ENCODE peak calls at places on chromosomes 4 and X, in seven cellular contexts. One of them, this sample, is unnamed.

GRCh38 chrX:104419211-104419610 is 146.8 kb upstream of the IL1RAPL2 start:
- DNase-seq in HCT116: no peak
- DNase-seq in HepG2: no peak
- DNase-seq in H1: no peak
- DNase-seq in GM23338: no peak
- DNase-seq in K562: no peak
- DNase-seq in endothelial cell of umbilical vein: no peak
- DNase-seq in this sample: no peak

GRCh38 chrX:140733766-140734342 is 24.3 kb downstream of the LINC00632 start:
- DNase-seq in HCT116: no peak
- DNase-seq in HepG2: peak
- DNase-seq in H1: no peak
- DNase-seq in GM23338: peak
- DNase-seq in K562: peak
- DNase-seq in endothelial cell of umbilical vein: peak
- DNase-seq in this sample: no peak

GRCh38 chr4:10019521-10020051 is 1.7 kb downstream of the SLC2A9 start:
- DNase-seq in HCT116: no peak
- DNase-seq in HepG2: no peak
- DNase-seq in H1: no peak
- DNase-seq in GM23338: no peak
- DNase-seq in K562: no peak
- DNase-seq in endothelial cell of umbilical vein: no peak
- DNase-seq in this sample: no peak

GRCh38 chrX:72201836-72202536 is 20.4 kb downstream of the PIN4 start:
- DNase-seq in HCT116: no peak
- DNase-seq in HepG2: no peak
- DNase-seq in H1: no peak
- DNase-seq in GM23338: no peak
- DNase-seq in K562: no peak
- DNase-seq in endothelial cell of umbilical vein: peak
- DNase-seq in this sample: no peak

GRCh38 chr4:89482248-89482647 is 174.6 kb upstream of the GPRIN3 start:
- DNase-seq in HCT116: peak
- DNase-seq in HepG2: peak
- DNase-seq in H1: no peak
- DNase-seq in GM23338: peak
- DNase-seq in K562: peak
- DNase-seq in endothelial cell of umbilical vein: peak
- DNase-seq in this sample: no peak

GRCh38 chr4:14809203-14809602 is 193.1 kb upstream of the CPEB2 start:
- DNase-seq in HCT116: no peak
- DNase-seq in HepG2: no peak
- DNase-seq in H1: no peak
- DNase-seq in GM23338: no peak
- DNase-seq in K562: no peak
- DNase-seq in endothelial cell of umbilical vein: no peak
- DNase-seq in this sample: no peak

GRCh38 chr4:177596035-177596434 is 153.8 kb upstream of the AGA start:
- DNase-seq in HCT116: peak
- DNase-seq in HepG2: peak
- DNase-seq in H1: no peak
- DNase-seq in GM23338: no peak
- DNase-seq in K562: peak
- DNase-seq in endothelial cell of umbilical vein: no peak
- DNase-seq in this sample: no peak

GRCh38 chr4:183846951-183847350 is 58.2 kb upstream of the STOX2 start:
- DNase-seq in HCT116: no peak
- DNase-seq in HepG2: no peak
- DNase-seq in H1: no peak
- DNase-seq in GM23338: no peak
- DNase-seq in K562: no peak
- DNase-seq in endothelial cell of umbilical vein: no peak
- DNase-seq in this sample: no peak

GRCh38 chr4:161696957-161697356 is 466.8 kb downstream of the FSTL5 start:
- DNase-seq in HCT116: no peak
- DNase-seq in HepG2: no peak
- DNase-seq in H1: no peak
- DNase-seq in GM23338: peak
- DNase-seq in K562: no peak
- DNase-seq in endothelial cell of umbilical vein: peak
- DNase-seq in this sample: no peak

GRCh38 chr4:86033171-86033570 is 326.7 kb downstream of the MAPK10 start:
- DNase-seq in HCT116: no peak
- DNase-seq in HepG2: no peak
- DNase-seq in H1: no peak
- DNase-seq in GM23338: no peak
- DNase-seq in K562: no peak
- DNase-seq in endothelial cell of umbilical vein: peak
- DNase-seq in this sample: no peak

GRCh38 chr4:33160126-33160525 is 2440.0 kb downstream of the PCDH7 start:
- DNase-seq in HCT116: peak
- DNase-seq in HepG2: no peak
- DNase-seq in H1: no peak
- DNase-seq in GM23338: peak
- DNase-seq in K562: peak
- DNase-seq in endothelial cell of umbilical vein: no peak
- DNase-seq in this sample: no peak

GRCh38 chr4:158094413-158095110 is 78.3 kb downstream of the GASK1B start:
- DNase-seq in HCT116: peak
- DNase-seq in HepG2: peak
- DNase-seq in H1: no peak
- DNase-seq in GM23338: peak
- DNase-seq in K562: no peak
- DNase-seq in endothelial cell of umbilical vein: peak
- DNase-seq in this sample: no peak

GRCh38 chr4:163392328-163392727 is 48.6 kb downstream of the NPY5R start:
- DNase-seq in HCT116: no peak
- DNase-seq in HepG2: no peak
- DNase-seq in H1: no peak
- DNase-seq in GM23338: no peak
- DNase-seq in K562: no peak
- DNase-seq in endothelial cell of umbilical vein: no peak
- DNase-seq in this sample: no peak

GRCh38 chr4:6469898-6470501 is 2.4 kb downstream of the PPP2R2C start:
- DNase-seq in HCT116: no peak
- DNase-seq in HepG2: no peak
- DNase-seq in H1: no peak
- DNase-seq in GM23338: no peak
- DNase-seq in K562: no peak
- DNase-seq in endothelial cell of umbilical vein: no peak
- DNase-seq in this sample: no peak

GRCh38 chr4:94412019-94413017 is 39.4 kb upstream of the PDLIM5 start:
- DNase-seq in HCT116: peak
- DNase-seq in HepG2: peak
- DNase-seq in H1: no peak
- DNase-seq in GM23338: no peak
- DNase-seq in K562: peak
- DNase-seq in endothelial cell of umbilical vein: peak
- DNase-seq in this sample: no peak

GRCh38 chrX:121231566-121232358 is 184.4 kb downstream of the GLUD2 start:
- DNase-seq in HCT116: no peak
- DNase-seq in HepG2: no peak
- DNase-seq in H1: no peak
- DNase-seq in GM23338: no peak
- DNase-seq in K562: no peak
- DNase-seq in endothelial cell of umbilical vein: no peak
- DNase-seq in this sample: no peak

GRCh38 chr4:120916937-120917336 is 5.6 kb downstream of the PRDM5 start:
- DNase-seq in HCT116: no peak
- DNase-seq in HepG2: no peak
- DNase-seq in H1: no peak
- DNase-seq in GM23338: peak
- DNase-seq in K562: no peak
- DNase-seq in endothelial cell of umbilical vein: no peak
- DNase-seq in this sample: no peak

GRCh38 chr4:90606781-90607180 is 479.6 kb downstream of the CCSER1 start:
- DNase-seq in HCT116: no peak
- DNase-seq in HepG2: no peak
- DNase-seq in H1: no peak
- DNase-seq in GM23338: no peak
- DNase-seq in K562: no peak
- DNase-seq in endothelial cell of umbilical vein: no peak
- DNase-seq in this sample: peak

GRCh38 chr4:37780444-37781133 is 45.9 kb upstream of the PGM2 start:
- DNase-seq in HCT116: no peak
- DNase-seq in HepG2: peak
- DNase-seq in H1: no peak
- DNase-seq in GM23338: peak
- DNase-seq in K562: no peak
- DNase-seq in endothelial cell of umbilical vein: no peak
- DNase-seq in this sample: no peak

GRCh38 chr4:19514276-19515070 is 737.2 kb upstream of the SLIT2 start:
- DNase-seq in HCT116: no peak
- DNase-seq in HepG2: no peak
- DNase-seq in H1: no peak
- DNase-seq in GM23338: no peak
- DNase-seq in K562: no peak
- DNase-seq in endothelial cell of umbilical vein: no peak
- DNase-seq in this sample: no peak

GRCh38 chr4:2511645-2512131 is 24.8 kb upstream of the FAM193A start:
- DNase-seq in HCT116: no peak
- DNase-seq in HepG2: no peak
- DNase-seq in H1: no peak
- DNase-seq in GM23338: no peak
- DNase-seq in K562: no peak
- DNase-seq in endothelial cell of umbilical vein: no peak
- DNase-seq in this sample: no peak

DNA sequence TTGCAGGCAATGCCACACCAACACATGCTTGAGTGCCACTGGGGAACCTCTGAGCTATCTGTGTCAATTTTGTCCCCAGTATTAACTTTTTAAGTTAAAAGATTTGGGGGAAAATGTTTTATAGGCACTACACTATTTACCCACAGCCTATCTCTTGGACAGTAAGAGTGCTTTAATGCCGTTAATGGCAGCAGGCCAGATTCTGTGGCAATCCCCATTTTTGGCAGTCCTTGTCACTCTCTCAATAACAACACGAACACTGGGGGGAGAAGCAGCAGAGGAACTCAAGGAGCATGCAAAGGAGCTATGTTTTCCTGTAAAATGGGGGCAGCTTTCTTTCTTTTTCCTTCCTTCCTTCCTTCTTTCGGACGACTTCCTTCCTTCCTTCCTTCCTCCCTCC is 168.6 kb downstream of the NSUN7 start:
- DNase-seq in HCT116: no peak
- DNase-seq in HepG2: no peak
- DNase-seq in H1: no peak
- DNase-seq in GM23338: no peak
- DNase-seq in K562: no peak
- DNase-seq in endothelial cell of umbilical vein: peak
- DNase-seq in this sample: no peak
- TF ChIP-seq POLR2AphosphoS5 in HCT116: no peak
- TF ChIP-seq POLR2AphosphoS5 in HepG2: no peak
- TF ChIP-seq POLR2AphosphoS5 in H1: no peak
- TF ChIP-seq POLR2AphosphoS5 in GM23338: no peak
- TF ChIP-seq POLR2AphosphoS5 in K562: no peak
- TF ChIP-seq POLR2AphosphoS5 in endothelial cell of umbilical vein: no peak
- TF ChIP-seq POLR2AphosphoS5 in this sample: no peak

GRCh38 chr4:121951570-121952110 is at the start of gene TRPC3:
- DNase-seq in HCT116: no peak
- DNase-seq in HepG2: no peak
- DNase-seq in H1: peak
- DNase-seq in GM23338: peak
- DNase-seq in K562: peak
- DNase-seq in endothelial cell of umbilical vein: peak
- DNase-seq in this sample: no peak
- TF ChIP-seq EZH2 in HCT116: no peak
- TF ChIP-seq EZH2 in HepG2: no peak
- TF ChIP-seq EZH2 in H1: peak
- TF ChIP-seq EZH2 in GM23338: no peak
- TF ChIP-seq EZH2 in K562: peak
- TF ChIP-seq EZH2 in endothelial cell of umbilical vein: peak
- TF ChIP-seq EZH2 in this sample: no peak

GRCh38 chr4:115355329-115355728 is 241.9 kb upstream of the NDST4 start:
- DNase-seq in HCT116: no peak
- DNase-seq in HepG2: no peak
- DNase-seq in H1: no peak
- DNase-seq in GM23338: no peak
- DNase-seq in K562: no peak
- DNase-seq in endothelial cell of umbilical vein: no peak
- DNase-seq in this sample: no peak

GRCh38 chr4:115360441-115360840 is 247.0 kb upstream of the NDST4 start:
- DNase-seq in HCT116: no peak
- DNase-seq in HepG2: no peak
- DNase-seq in H1: no peak
- DNase-seq in GM23338: no peak
- DNase-seq in K562: no peak
- DNase-seq in endothelial cell of umbilical vein: no peak
- DNase-seq in this sample: no peak

GRCh38 chr4:115356176-115356575 is 242.8 kb upstream of the NDST4 start:
- DNase-seq in HCT116: no peak
- DNase-seq in HepG2: no peak
- DNase-seq in H1: no peak
- DNase-seq in GM23338: no peak
- DNase-seq in K562: no peak
- DNase-seq in endothelial cell of umbilical vein: no peak
- DNase-seq in this sample: peak

GRCh38 chr4:115361781-115362180 is 248.4 kb upstream of the NDST4 start:
- DNase-seq in HCT116: no peak
- DNase-seq in HepG2: no peak
- DNase-seq in H1: no peak
- DNase-seq in GM23338: no peak
- DNase-seq in K562: no peak
- DNase-seq in endothelial cell of umbilical vein: no peak
- DNase-seq in this sample: no peak

DNA sequence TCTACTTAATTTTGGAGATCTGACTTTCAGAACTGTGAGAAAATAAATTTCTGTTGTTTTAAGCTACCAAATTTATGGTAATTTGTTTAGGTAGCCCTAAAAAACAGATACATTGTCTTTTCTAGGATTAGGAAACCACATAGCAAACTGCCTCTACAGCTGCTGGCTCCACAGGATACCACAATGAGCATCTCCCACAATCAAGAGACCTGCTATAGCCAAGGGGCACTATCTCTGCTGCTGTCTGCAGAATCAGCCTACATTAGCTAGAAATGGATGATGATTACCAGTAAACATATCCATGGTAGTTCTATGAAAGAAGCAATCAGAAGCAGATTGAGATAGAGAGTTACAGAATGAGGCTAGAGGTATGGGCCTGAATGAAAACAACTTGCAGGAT is 244.3 kb upstream of the NDST4 start:
- DNase-seq in HCT116: no peak
- DNase-seq in HepG2: no peak
- DNase-seq in H1: no peak
- DNase-seq in GM23338: no peak
- DNase-seq in K562: no peak
- DNase-seq in endothelial cell of umbilical vein: no peak
- DNase-seq in this sample: no peak
- TF ChIP-seq POLR2AphosphoS5 in HCT116: no peak
- TF ChIP-seq POLR2AphosphoS5 in HepG2: no peak
- TF ChIP-seq POLR2AphosphoS5 in H1: no peak
- TF ChIP-seq POLR2AphosphoS5 in GM23338: no peak
- TF ChIP-seq POLR2AphosphoS5 in K562: no peak
- TF ChIP-seq POLR2AphosphoS5 in endothelial cell of umbilical vein: no peak
- TF ChIP-seq POLR2AphosphoS5 in this sample: no peak

DNA sequence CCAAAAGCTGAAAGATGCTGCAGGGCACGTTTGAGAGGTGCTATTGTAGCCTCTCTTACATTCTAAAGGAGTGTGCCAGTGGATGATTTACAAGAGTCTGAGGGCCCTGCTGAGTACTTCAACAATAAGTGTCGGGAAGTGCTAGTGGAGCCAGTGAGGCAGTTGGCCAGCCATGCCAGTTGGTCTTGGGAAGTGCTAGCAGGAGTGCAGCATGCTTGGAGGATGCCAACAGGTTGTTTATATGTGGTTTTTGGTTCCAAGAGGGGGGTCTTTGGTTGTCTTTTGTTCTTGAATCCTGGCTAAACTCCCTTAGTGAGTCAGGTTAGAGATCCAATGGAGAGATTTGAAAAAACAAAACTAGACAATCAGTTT is 335.3 kb downstream of the PABPC4L start:
- DNase-seq in HCT116: no peak
- DNase-seq in HepG2: no peak
- DNase-seq in H1: no peak
- DNase-seq in GM23338: no peak
- DNase-seq in K562: no peak
- DNase-seq in endothelial cell of umbilical vein: no peak
- DNase-seq in this sample: no peak
- TF ChIP-seq EZH2 in HCT116: no peak
- TF ChIP-seq EZH2 in HepG2: no peak
- TF ChIP-seq EZH2 in H1: no peak
- TF ChIP-seq EZH2 in GM23338: no peak
- TF ChIP-seq EZH2 in K562: no peak
- TF ChIP-seq EZH2 in endothelial cell of umbilical vein: no peak
- TF ChIP-seq EZH2 in this sample: no peak